ENCODE peak calls at places on chromosomes 12 and 14, in seven cellular contexts. H is astrocyte of the spinal cord, P is foreskin fibroblast, W is RWPE2, S is GM10248, O is mesothelial cell of epicardium, Y is fibroblast of the aortic adventitia. M is an unnamed sample.

GRCh38 chr14:71666579-71667145 is 265.6 kb upstream of the RGS6 start:
- DNase-seq in O (no peak), W (no peak), P (no peak), S (no peak), H (no peak), Y (no peak), M (no peak)

GRCh38 chr14:20436363-20436755 is 393 bp upstream of the KLHL33 start:
- DNase-seq in O (no peak), P (peak; percentile 55), H (peak; percentile 61), W (peak; percentile 86), S (no peak), Y (peak; percentile 76), M (peak; percentile 20)

GRCh38 chr14:103216399-103216798 is 93.1 kb downstream of the TNFAIP2 start:
- DNase-seq in H (no peak), Y (no peak), O (no peak), W (no peak), P (no peak), S (no peak), M (no peak)

GRCh38 chr12:106118278-106118820 is 20.4 kb downstream of the NUAK1 start:
- DNase-seq in S (no peak), Y (no peak), H (no peak), W (no peak), O (no peak), P (no peak), M (peak; percentile 30)

GRCh38 chr14:22656945-22657711 is 13.0 kb upstream of the OR6J1 start:
- DNase-seq in W (no peak), P (no peak), O (no peak), Y (peak; percentile 75), H (peak; percentile 85), S (no peak), M (no peak)

GRCh38 chr12:131129839-131130238 is 176.1 kb downstream of the ADGRD1 start:
- DNase-seq in Y (no peak), P (no peak), H (no peak), W (no peak), S (no peak), O (peak; percentile 21), M (peak; percentile 18)

GRCh38 chr12:62854024-62854423 is 80.9 kb downstream of the PPM1H start:
- DNase-seq in H (no peak), S (no peak), Y (no peak), W (no peak), P (no peak), O (no peak), M (no peak)

GRCh38 chr14:102591372-102591943 is 991 bp upstream of the RCOR1 start:
- DNase-seq in P (no peak), O (peak; percentile 55), S (no peak), H (peak; percentile 40), Y (no peak), W (no peak), M (no peak)

GRCh38 chr14:36580856-36581831 is 1.3 kb downstream of the NKX2-8 start:
- DNase-seq in Y (peak; percentile 16), S (peak; percentile 30), O (peak; percentile 69), W (peak; percentile 78), H (peak; percentile 38), P (peak; percentile 19), M (no peak)

GRCh38 chr12:47744005-47744651 is 14.6 kb downstream of the RAPGEF3 start:
- DNase-seq in O (no peak), P (no peak), S (peak; percentile 63), W (peak; percentile 83), H (no peak), Y (no peak), M (no peak)
- TF ChIP-seq CTCF in O (peak; percentile 64), P (peak; percentile 15), S (peak; percentile 67), W (peak; percentile 90), H (peak; percentile 38), Y (peak; percentile 19), M (peak; percentile 68)

GRCh38 chr12:112447106-112447505 is 28.4 kb downstream of the PTPN11 start:
- DNase-seq in S (no peak), P (no peak), H (no peak), Y (no peak), W (no peak), O (no peak), M (no peak)

GRCh38 chr12:112446008-112446725 is 27.4 kb downstream of the PTPN11 start:
- DNase-seq in H (no peak), Y (no peak), P (no peak), S (no peak), O (no peak), W (no peak), M (no peak)

GRCh38 chr12:112456029-112456428 is 37.3 kb downstream of the PTPN11 start:
- DNase-seq in W (no peak), O (no peak), Y (no peak), S (no peak), P (no peak), H (no peak), M (no peak)

DNA sequence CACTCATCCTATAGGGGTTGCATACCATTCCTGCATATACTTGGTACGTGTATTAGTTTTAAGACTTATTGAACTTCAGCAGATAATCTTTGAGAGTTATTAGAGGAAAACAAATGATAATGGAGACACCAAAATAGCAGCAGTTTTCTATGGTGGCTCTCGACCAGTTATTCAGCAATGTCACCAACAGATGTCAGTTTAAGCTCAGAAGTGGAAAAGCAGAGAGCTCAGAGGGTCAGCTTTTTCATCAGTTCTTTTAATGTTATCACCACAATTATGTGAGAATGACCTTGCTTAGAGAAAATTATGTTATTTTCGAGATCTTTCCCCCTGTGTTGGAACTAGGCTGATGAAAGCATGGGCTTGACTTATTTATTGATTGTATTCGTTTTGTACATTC is 32.0 kb downstream of the PTPN11 start:
- DNase-seq in S (no peak), O (no peak), P (no peak), Y (no peak), W (no peak), H (no peak), M (no peak)
- TF ChIP-seq CTCF in S (no peak), O (no peak), P (no peak), Y (no peak), W (no peak), H (no peak), M (no peak)

DNA sequence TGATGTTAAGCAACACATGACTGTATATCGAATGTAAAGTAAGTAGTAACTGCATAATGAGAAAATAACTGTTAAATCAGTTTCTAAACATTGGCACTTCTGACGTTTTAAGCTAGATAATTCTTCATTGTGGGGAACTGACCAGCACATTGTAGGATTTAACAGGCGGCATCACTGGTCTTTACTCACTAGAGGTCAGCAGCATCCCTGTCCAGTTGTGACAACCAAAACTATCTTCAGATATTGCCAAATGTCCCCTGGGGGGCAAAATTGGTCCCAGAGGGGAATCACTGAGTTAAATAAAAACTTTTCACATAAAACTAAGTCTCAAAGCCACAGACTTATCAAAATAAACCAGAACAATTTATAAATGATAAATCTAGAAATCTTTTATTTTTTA is 65.3 kb downstream of the BLTP3B start:
- DNase-seq in P (no peak), Y (peak; percentile 11), O (no peak), W (no peak), H (no peak), S (no peak), M (no peak)
- TF ChIP-seq CTCF in P (peak; percentile 21), Y (peak; percentile 9), O (no peak), W (peak; percentile 34), H (peak; percentile 22), S (no peak), M (peak; percentile 50)

DNA sequence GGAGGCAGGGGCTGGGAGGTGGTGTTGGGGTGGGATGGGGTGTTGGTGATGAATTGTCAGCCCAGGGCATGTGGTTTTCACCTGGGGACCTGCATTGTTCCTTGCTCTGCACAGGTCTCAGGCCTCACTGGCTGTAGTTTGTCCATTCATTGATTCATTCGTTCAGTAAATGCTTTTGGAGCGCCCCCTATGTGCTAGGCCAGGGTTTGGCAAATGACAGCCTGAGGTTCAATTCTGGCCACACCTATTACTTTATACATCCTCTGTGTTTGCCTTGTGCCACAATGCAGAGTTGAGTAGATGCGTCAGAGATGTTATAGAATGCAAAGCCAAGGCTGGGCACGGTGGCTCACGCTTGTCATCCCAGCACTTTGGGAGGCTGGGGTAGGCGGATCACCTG is 4.7 kb downstream of the ADCK1 start:
- DNase-seq in S (peak; percentile 40), Y (peak; percentile 33), W (no peak), H (no peak), P (no peak), O (no peak), M (no peak)
- TF ChIP-seq CTCF in S (peak; percentile 56), Y (peak; percentile 40), W (peak; percentile 22), H (peak; percentile 34), P (peak; percentile 27), O (no peak), M (peak; percentile 70)